ENCODE peak calls at places on chromosome 2, in four cellular contexts. D, G, H and J are unnamed samples.

GRCh38 chr2:208265371-208265806 is 666 bp upstream of the PIKFYVE start:
- DNase-seq in D (peak), G (peak), H (peak), J (no peak)

GRCh38 chr2:26018184-26018716 is 15.6 kb upstream of the RAB10 start:
- DNase-seq in D (no peak), G (peak), H (no peak), J (peak)

GRCh38 chr2:75012080-75012479 is 53.6 kb downstream of the POLE4 start:
- DNase-seq in D (no peak), G (no peak), H (no peak), J (no peak)

GRCh38 chr2:74457549-74458131 is 598 bp upstream of the WBP1 start:
- DNase-seq in D (no peak), G (peak), H (peak), J (peak)

GRCh38 chr2:239279508-239280295 is 121.1 kb downstream of the HDAC4 start:
- DNase-seq in D (no peak), G (no peak), H (no peak), J (no peak)

GRCh38 chr2:52844701-52845423 is 922.7 kb upstream of the CHAC2 start:
- DNase-seq in D (no peak), G (no peak), H (no peak), J (no peak)

GRCh38 chr2:196079052-196079451 is 10.4 kb upstream of the DNAH7 start:
- DNase-seq in D (no peak), G (no peak), H (no peak), J (no peak)

GRCh38 chr2:126657636-126658315 is 1.8 kb downstream of the GYPC start:
- DNase-seq in D (no peak), G (peak), H (peak), J (peak)

GRCh38 chr2:112048887-112049286 is 6.2 kb upstream of the TMEM87B start:
- DNase-seq in D (no peak), G (peak), H (peak), J (no peak)

GRCh38 chr2:12317853-12318426 is 398.8 kb upstream of the TRIB2 start:
- DNase-seq in D (no peak), G (peak), H (no peak), J (no peak)

GRCh38 chr2:234701841-234702240 is 205.0 kb upstream of the ARL4C start:
- DNase-seq in D (no peak), G (no peak), H (no peak), J (no peak)

GRCh38 chr2:208359632-208359986 is 47.0 kb upstream of the PTH2R start:
- DNase-seq in D (no peak), G (no peak), H (peak), J (no peak)